ENCODE peak calls at places on chromosomes 12 and 14, in nine cellular contexts. H is T-helper 1 cell; L is ACHN; R is activated CD4-positive, alpha-beta T cell treated with anti-CD3 and anti-CD28 coated beads for 4 hours; W is Peyer's patch; P is AG08396; I is stimulated activated CD4-positive, alpha-beta T cell treated with anti-CD3 and anti-CD28 coated beads, TNF-alpha, amount 100 ng/mL, for 4 hours; N is central memory CD4-positive, alpha-beta T cell; S is naive thymus-derived CD8-positive, alpha-beta T cell. F is an unnamed sample.

GRCh38 chr14:34359423-34360120 is 102.5 kb downstream of the SPTSSA start:
- DNase-seq in H (no peak), L (no peak), R (no peak), W (no peak), P (no peak), I (no peak), N (no peak), S (no peak), F (no peak)

GRCh38 chr12:45191239-45191638 is 24.7 kb upstream of the ANO6 start:
- DNase-seq in H (no peak), L (no peak), R (no peak), W (no peak), P (no peak), I (no peak), N (no peak), S (no peak), F (no peak)

GRCh38 chr12:111766608-111767361 is at the start of gene ALDH2:
- DNase-seq in H (peak; percentile 14), L (peak; percentile 62), R (peak; percentile 19), W (peak; percentile 87), P (peak; percentile 91), I (no peak), N (peak; percentile 1), S (peak; percentile 22), F (peak; percentile 59)

GRCh38 chr14:86296173-86296572 is 766.2 kb downstream of the FLRT2 start:
- DNase-seq in H (no peak), L (no peak), R (no peak), W (no peak), P (peak; percentile 7), I (no peak), N (no peak), S (no peak), F (peak; percentile 2)

GRCh38 chr12:99647453-99647852 is at the start of gene GARIN6:
- DNase-seq in H (no peak), L (no peak), R (no peak), W (no peak), P (no peak), I (no peak), N (no peak), S (no peak), F (no peak)

GRCh38 chr14:89365071-89365801 is 51.8 kb downstream of the FOXN3 start:
- DNase-seq in H (peak; percentile 31), L (no peak), R (peak; percentile 51), W (no peak), P (no peak), I (peak; percentile 40), N (peak; percentile 59), S (peak; percentile 59), F (no peak)

GRCh38 chr12:47226199-47226598 is 146.4 kb upstream of the AMIGO2 start:
- DNase-seq in H (no peak), L (no peak), R (no peak), W (no peak), P (no peak), I (no peak), N (no peak), S (no peak), F (no peak)

GRCh38 chr12:93173178-93173957 is 204.4 kb upstream of the NUDT4 start:
- DNase-seq in H (no peak), L (no peak), R (no peak), W (no peak), P (no peak), I (no peak), N (no peak), S (no peak), F (no peak)

GRCh38 chr12:57898308-57898970 is 42.9 kb upstream of the ATP23 start:
- DNase-seq in H (no peak), L (no peak), R (no peak), W (no peak), P (no peak), I (no peak), N (no peak), S (no peak), F (no peak)

GRCh38 chr14:33525626-33526025 is 425.2 kb downstream of the EGLN3 start:
- DNase-seq in H (no peak), L (no peak), R (no peak), W (no peak), P (no peak), I (no peak), N (no peak), S (no peak), F (no peak)